ENCODE peak calls at places on chromosome 4, in four cellular contexts. Y is K562, O is HepG2, D is SK-N-SH. Z is an unnamed sample.

GRCh38 chr4:42547805-42548204 is 109.1 kb downstream of the ATP8A1 start:
- DNase-seq in Y (no peak), D (no peak), O (no peak), Z (no peak)

GRCh38 chr4:56752985-56753384 is 68.5 kb downstream of the SPINK2 start:
- DNase-seq in O (no peak), D (no peak), Y (no peak), Z (no peak)

GRCh38 chr4:156594619-156595018 is 377.0 kb downstream of the PDGFC start:
- DNase-seq in O (no peak), Y (no peak), D (no peak), Z (peak; percentile 12)

GRCh38 chr4:139558235-139559094 is 2.4 kb upstream of the SETD7 start:
- DNase-seq in D (no peak), O (no peak), Y (no peak), Z (no peak)

GRCh38 chr4:113784497-113785254 is 23.1 kb upstream of the CAMK2D start:
- DNase-seq in D (no peak), Y (no peak), O (peak; percentile 83), Z (peak; percentile 14)

GRCh38 chr4:143599827-143600226 is 86.3 kb downstream of the SMARCA5 start:
- DNase-seq in Y (no peak), D (no peak), O (no peak), Z (no peak)

GRCh38 chr4:754221-755120 is 48.8 kb downstream of the PCGF3 start:
- DNase-seq in O (no peak), Y (no peak), D (no peak), Z (no peak)

GRCh38 chr4:36196145-36196925 is 48.0 kb downstream of the ARAP2 start:
- DNase-seq in O (no peak), Y (no peak), D (no peak), Z (no peak)

GRCh38 chr4:107799634-107800033 is 25.1 kb upstream of the SGMS2 start:
- DNase-seq in O (no peak), Y (no peak), D (no peak), Z (no peak)

GRCh38 chr4:171142639-171143038 is 670.6 kb upstream of the GALNTL6 start:
- DNase-seq in O (no peak), Y (no peak), D (no peak), Z (no peak)

GRCh38 chr4:142475663-142476062 is 370.4 kb downstream of the INPP4B start:
- DNase-seq in Y (no peak), D (no peak), O (no peak), Z (peak; percentile 43)

GRCh38 chr4:19010766-19011165 is 989.2 kb upstream of the LCORL start:
- DNase-seq in O (no peak), D (no peak), Y (no peak), Z (no peak)

GRCh38 chr4:972651-973424 is 531 bp downstream of the DGKQ start:
- DNase-seq in D (peak; percentile 72), O (no peak), Y (peak; percentile 43), Z (peak; percentile 33)

GRCh38 chr4:98932539-98932938 is 3.6 kb upstream of the EIF4E start:
- DNase-seq in O (no peak), Y (no peak), D (no peak), Z (no peak)

GRCh38 chr4:23135792-23136645 is 443.3 kb downstream of the GBA3 start:
- DNase-seq in Y (peak; percentile 21), O (peak; percentile 35), D (peak; percentile 24), Z (peak; percentile 64)

GRCh38 chr4:158535130-158535614 is 13.5 kb downstream of the RXFP1 start:
- DNase-seq in Y (no peak), D (no peak), O (no peak), Z (no peak)

GRCh38 chr4:98677799-98678198 is 19.4 kb upstream of the TSPAN5 start:
- DNase-seq in Y (no peak), O (no peak), D (no peak), Z (no peak)

GRCh38 chr4:33316033-33316432 is 2595.9 kb downstream of the PCDH7 start:
- DNase-seq in D (no peak), O (no peak), Y (no peak), Z (no peak)

GRCh38 chr4:113423631-113424030 is 337.9 kb downstream of the CAMK2D start:
- DNase-seq in Y (no peak), O (no peak), D (no peak), Z (no peak)

GRCh38 chr4:1469596-1470392 is 63.6 kb upstream of the NKX1-1 start:
- DNase-seq in O (no peak), Y (no peak), D (peak; percentile 16), Z (no peak)

GRCh38 chr4:98539741-98540140 is 118.7 kb downstream of the TSPAN5 start:
- DNase-seq in Y (no peak), O (no peak), D (no peak), Z (no peak)

GRCh38 chr4:169619518-169619957 is 840 bp upstream of the CLCN3 start:
- DNase-seq in Y (peak; percentile 57), D (peak; percentile 42), O (peak; percentile 64), Z (peak; percentile 77)

GRCh38 chr4:158190736-158191135 is 17.9 kb upstream of the GASK1B start:
- DNase-seq in O (no peak), Y (no peak), D (no peak), Z (no peak)

GRCh38 chr4:163680390-163681098 is 186.1 kb downstream of the TMA16 start:
- DNase-seq in O (no peak), D (no peak), Y (no peak), Z (no peak)

GRCh38 chr4:165364452-165365080 is 14.2 kb upstream of the CPE start:
- DNase-seq in Y (no peak), O (peak; percentile 31), D (no peak), Z (no peak)

GRCh38 chr4:92387459-92388069 is 83.8 kb downstream of the GRID2 start:
- DNase-seq in D (peak; percentile 17), O (peak; percentile 30), Y (peak; percentile 3), Z (peak; percentile 9)

GRCh38 chr4:176489001-176489400 is 169.2 kb downstream of the SPCS3 start:
- DNase-seq in O (no peak), Y (no peak), D (no peak), Z (no peak)

GRCh38 chr4:108247511-108248088 is 78.9 kb upstream of the LEF1 start:
- DNase-seq in Y (peak; percentile 43), D (no peak), O (no peak), Z (no peak)

GRCh38 chr4:166622425-166622977 is 611.8 kb downstream of the SPOCK3 start:
- DNase-seq in Y (no peak), O (no peak), D (no peak), Z (no peak)

GRCh38 chr4:110898290-110898689 is 275.4 kb upstream of the PITX2 start:
- DNase-seq in D (no peak), O (no peak), Y (no peak), Z (no peak)

GRCh38 chr4:114249561-114250356 is 270.3 kb upstream of the ARSJ start:
- DNase-seq in D (no peak), O (no peak), Y (no peak), Z (no peak)

GRCh38 chr4:148289740-148290139 is 152.5 kb downstream of the NR3C2 start:
- DNase-seq in O (no peak), Y (no peak), D (no peak), Z (no peak)

GRCh38 chr4:103410401-103410800 is 212.3 kb upstream of the CENPE start:
- DNase-seq in Y (no peak), O (no peak), D (no peak), Z (no peak)

GRCh38 chr4:907691-908437 is 24.3 kb downstream of the GAK start:
- DNase-seq in O (no peak), D (no peak), Y (no peak), Z (no peak)

GRCh38 chr4:145554691-145555090 is 64.5 kb upstream of the MMAA start:
- DNase-seq in D (no peak), Y (no peak), O (no peak), Z (no peak)

GRCh38 chr4:14792702-14793227 is 209.5 kb upstream of the CPEB2 start:
- DNase-seq in O (no peak), D (no peak), Y (no peak), Z (no peak)

GRCh38 chr4:69878250-69878649 is 18.3 kb upstream of the SULT1E1 start:
- DNase-seq in Y (no peak), O (no peak), D (no peak), Z (no peak)

GRCh38 chr4:36854554-36854953 is 390.0 kb upstream of the NWD2 start:
- DNase-seq in D (no peak), Y (no peak), O (no peak), Z (no peak)

GRCh38 chr4:76429636-76430035 is 5.4 kb upstream of the SHROOM3 start:
- DNase-seq in D (no peak), O (no peak), Y (no peak), Z (no peak)

DNA sequence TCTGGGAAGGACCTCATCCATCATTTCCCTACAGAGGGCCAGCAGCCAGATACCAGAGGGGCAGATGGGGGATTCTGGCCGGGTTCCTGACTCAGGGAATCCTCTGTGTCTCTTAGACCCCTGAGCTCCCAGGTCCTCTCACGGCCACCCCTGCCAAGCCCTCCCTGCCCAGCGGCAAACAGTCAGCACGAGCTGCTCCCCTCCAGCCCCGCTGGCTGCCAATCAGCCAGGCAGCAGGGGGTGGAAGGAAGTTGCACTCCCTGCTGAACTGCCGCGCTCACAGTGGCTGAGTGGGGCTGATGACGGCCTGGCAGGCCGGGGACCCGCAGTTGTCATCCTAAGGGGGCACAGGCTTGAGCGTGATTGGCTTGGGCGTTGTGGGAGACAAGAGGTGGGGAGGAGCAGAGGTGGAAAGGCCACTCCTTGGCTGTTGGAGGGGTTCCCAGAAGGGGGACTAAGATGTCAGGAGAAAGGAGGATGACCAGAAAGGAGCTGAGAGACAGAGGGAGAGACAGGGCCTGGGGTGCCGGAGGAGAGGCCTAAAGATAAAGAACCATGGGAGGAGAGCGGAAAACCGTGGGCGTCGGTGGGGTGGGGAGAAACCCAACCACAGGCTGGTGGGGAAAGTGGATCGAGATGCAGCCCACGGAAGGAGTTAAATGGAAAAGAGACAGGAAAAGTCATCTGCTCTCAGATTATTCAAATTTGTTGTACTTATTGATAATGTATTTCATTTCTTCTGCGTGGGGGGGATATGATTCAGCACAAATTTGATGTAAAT is 4.4 kb upstream of the CCDC149 start:
- DNase-seq in O (no peak), Y (peak; percentile 21), D (no peak), Z (no peak)
- TF ChIP-seq JUND in O (no peak), Y (no peak), D (no peak), Z (no peak)

GRCh38 chr4:7422898-7423180 is 11.9 kb downstream of the PSAPL1 start:
- DNase-seq in Y (no peak), D (peak; percentile 16), O (no peak), Z (no peak)
- TF ChIP-seq JUND in Y (no peak), D (no peak), O (no peak), Z (no peak)

GRCh38 chr4:24857996-24858395 is 54.8 kb downstream of the CCDC149 start:
- DNase-seq in D (no peak), Y (no peak), O (no peak), Z (no peak)
- TF ChIP-seq JUND in D (peak; percentile 81), Y (no peak), O (no peak), Z (no peak)

DNA sequence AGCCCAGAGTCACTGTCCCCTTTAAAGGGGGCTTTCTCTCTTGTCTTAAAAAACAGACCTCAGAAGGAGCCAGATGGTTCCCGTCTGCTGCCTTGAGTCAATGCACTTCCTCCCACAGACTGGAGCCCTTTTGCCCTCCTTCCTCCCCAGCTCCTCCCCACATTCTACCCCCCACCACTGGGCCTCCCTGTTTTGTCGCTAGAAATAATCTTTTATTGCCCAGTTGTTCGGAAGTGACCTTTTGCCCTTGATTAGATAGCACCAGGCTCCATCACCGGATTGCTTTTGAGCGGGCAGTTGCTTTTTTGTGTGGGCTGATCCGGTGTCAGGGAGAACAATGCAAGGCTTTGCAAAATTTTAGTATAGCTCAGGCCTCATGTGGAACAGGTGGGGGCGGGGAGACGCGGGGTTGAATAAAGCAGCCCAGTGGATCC is 47.7 kb downstream of the SPRY1 start:
- DNase-seq in D (no peak), O (peak; percentile 93), Y (peak; percentile 66), Z (no peak)
- TF ChIP-seq JUND in D (no peak), O (no peak), Y (no peak), Z (no peak)